ENCODE peak calls at places on chromosomes 16 and 17, in eight cellular contexts. H, P, T, O, Q, U, S and E are unnamed samples.

GRCh38 chr16:28915181-28915580 is 9.9 kb downstream of the RABEP2 start:
- DNase-seq in O (no peak), P (peak), S (peak), Q (no peak), H (no peak), U (peak), T (no peak), E (no peak)

GRCh38 chr17:5819396-5819795 is 235.1 kb upstream of the NLRP1 start:
- DNase-seq in Q (no peak), P (no peak), O (no peak), T (no peak), H (no peak), U (no peak), S (peak), E (no peak)

GRCh38 chr17:18380471-18381157 is 3.0 kb downstream of the EVPLL start:
- DNase-seq in Q (no peak), S (no peak), T (no peak), O (no peak), P (no peak), U (no peak), H (no peak), E (no peak)

GRCh38 chr17:48997103-48997826 is at the start of gene IGF2BP1:
- DNase-seq in T (no peak), Q (no peak), H (peak), S (peak), O (peak), P (peak), U (peak), E (peak)

GRCh38 chr17:29596811-29597210 is 3.9 kb downstream of the ANKRD13B start:
- DNase-seq in Q (no peak), P (no peak), S (no peak), T (no peak), H (no peak), O (peak), U (no peak), E (no peak)

GRCh38 chr17:57852955-57853328 is 3.1 kb upstream of the MRPS23 start:
- DNase-seq in O (no peak), P (no peak), H (no peak), Q (no peak), T (no peak), S (no peak), U (no peak), E (no peak)

GRCh38 chr17:49450735-49451134 is 36.1 kb upstream of the PHB1 start:
- DNase-seq in S (peak), O (no peak), U (peak), T (no peak), P (peak), Q (no peak), H (peak), E (peak)

GRCh38 chr16:50547340-50547865 is 793 bp upstream of the NKD1 start:
- DNase-seq in H (peak), Q (peak), U (no peak), T (peak), O (peak), P (no peak), S (peak), E (peak)

GRCh38 chr17:43333438-43333943 is 65.3 kb upstream of the ARL4D start:
- DNase-seq in T (no peak), U (no peak), H (no peak), S (no peak), P (no peak), O (no peak), Q (no peak), E (no peak)

GRCh38 chr16:62805221-62805857 is 769.1 kb upstream of the CDH8 start:
- DNase-seq in U (no peak), P (no peak), O (no peak), H (no peak), T (no peak), Q (no peak), S (peak), E (no peak)

GRCh38 chr17:43401293-43401692 is 2.5 kb downstream of the ARL4D start:
- DNase-seq in Q (no peak), U (peak), T (no peak), S (peak), P (peak), H (no peak), O (peak), E (peak)

GRCh38 chr16:26569793-26570192 is 496.9 kb upstream of the C16orf82 start:
- DNase-seq in Q (peak), U (no peak), H (peak), T (no peak), P (no peak), S (no peak), O (peak), E (no peak)

GRCh38 chr17:79842656-79843474 is 3.6 kb upstream of the CBX4 start:
- DNase-seq in O (peak), Q (no peak), S (no peak), U (no peak), P (no peak), H (peak), T (no peak), E (peak)

GRCh38 chr16:88456356-88457292 is 3.5 kb downstream of the ZFPM1 start:
- DNase-seq in T (no peak), U (no peak), H (peak), O (no peak), S (no peak), P (peak), Q (peak), E (peak)

GRCh38 chr16:1351582-1352362 is at the start of the genes GNPTG and TSR3:
- DNase-seq in O (peak), Q (peak), U (peak), H (peak), P (peak), S (peak), T (peak), E (peak)

GRCh38 chr16:1778200-1779179 is 3.9 kb downstream of the SPSB3 start:
- DNase-seq in H (no peak), P (no peak), Q (no peak), U (no peak), O (no peak), T (no peak), S (no peak), E (no peak)

GRCh38 chr17:64202683-64203430 is 60.2 kb downstream of the TEX2 start:
- DNase-seq in T (no peak), P (peak), S (peak), O (no peak), Q (peak), U (peak), H (no peak), E (peak)

GRCh38 chr16:86300746-86301480 is 209.4 kb upstream of the FOXF1 start:
- DNase-seq in P (no peak), Q (no peak), S (peak), H (no peak), U (peak), T (no peak), O (peak), E (no peak)

GRCh38 chr16:54412777-54413455 is 126.3 kb upstream of the IRX3 start:
- DNase-seq in H (no peak), S (no peak), O (no peak), Q (no peak), P (no peak), T (no peak), U (no peak), E (no peak)

GRCh38 chr17:31789707-31790505 is 69.1 kb downstream of the COPRS start:
- DNase-seq in Q (no peak), O (peak), U (no peak), H (no peak), S (no peak), T (no peak), P (no peak), E (no peak)

GRCh38 chr17:66541461-66542182 is 239.2 kb downstream of the PRKCA start:
- DNase-seq in S (peak), Q (peak), T (no peak), U (no peak), H (peak), O (peak), P (peak), E (peak)

GRCh38 chr17:51768706-51769105 is 389.8 kb downstream of the CA10 start:
- DNase-seq in T (no peak), P (no peak), O (no peak), U (no peak), S (no peak), H (no peak), Q (peak), E (no peak)

GRCh38 chr16:17070882-17071592 is 399.7 kb downstream of the XYLT1 start:
- DNase-seq in Q (peak), S (peak), H (peak), O (peak), T (peak), P (no peak), U (no peak), E (peak)

GRCh38 chr17:75096082-75096625 is 8.4 kb downstream of the SLC16A5 start:
- DNase-seq in S (peak), U (peak), P (peak), Q (peak), O (peak), H (no peak), T (no peak), E (peak)

GRCh38 chr16:84509032-84509950 is 4.8 kb upstream of the MEAK7 start:
- DNase-seq in H (no peak), T (no peak), O (no peak), S (no peak), Q (no peak), U (no peak), P (no peak), E (no peak)

GRCh38 chr17:59464246-59464645 is 101.2 kb upstream of the DHX40 start:
- DNase-seq in O (no peak), H (no peak), Q (no peak), P (no peak), T (no peak), S (no peak), U (no peak), E (no peak)

GRCh38 chr17:7984904-7985303 is 17.5 kb upstream of the GUCY2D start:
- DNase-seq in H (no peak), Q (no peak), P (no peak), T (no peak), S (no peak), O (no peak), U (no peak), E (no peak)

GRCh38 chr16:83953796-83954576 is 946 bp downstream of the OSGIN1 start:
- DNase-seq in T (no peak), O (peak), Q (no peak), H (peak), P (peak), S (peak), U (peak), E (peak)

GRCh38 chr16:87921236-87921773 is 15.0 kb downstream of the CA5A start:
- DNase-seq in P (no peak), T (no peak), H (no peak), O (no peak), U (no peak), S (no peak), Q (no peak), E (no peak)

GRCh38 chr16:69408451-69408850 is 16.0 kb upstream of the CYB5B start:
- DNase-seq in S (peak), Q (no peak), O (no peak), U (no peak), T (no peak), P (peak), H (no peak), E (no peak)

GRCh38 chr16:27568077-27568476 is 18.1 kb downstream of the KATNIP start:
- DNase-seq in O (no peak), S (no peak), P (no peak), Q (no peak), U (no peak), H (no peak), T (no peak), E (no peak)

GRCh38 chr16:73390936-73391335 is 343.0 kb upstream of the ZFHX3 start:
- DNase-seq in U (peak), P (peak), H (no peak), O (no peak), Q (no peak), S (peak), T (no peak), E (peak)